ENCODE peak calls at places on chromosomes 6 and 20, in six cellular contexts. K is CD8-positive, alpha-beta T cell; Q is brain microvascular endothelial cell; F is PC-9; Y is DND-41; L is tibial nerve. M is an unnamed sample.

GRCh38 chr20:35663516-35663812 is 1.2 kb downstream of the CPNE1 start:
- DNase-seq in Q (peak; percentile 11), K (no peak), F (no peak), Y (no peak), L (no peak), M (no peak)

GRCh38 chr6:82773061-82773717 is 292.5 kb downstream of the UBE3D start:
- DNase-seq in F (no peak), Y (no peak), L (no peak), K (no peak), Q (no peak), M (no peak)

GRCh38 chr6:128463942-128464341 is 56.5 kb downstream of the PTPRK start:
- DNase-seq in F (peak; percentile 76), Q (peak; percentile 13), K (no peak), L (no peak), Y (no peak), M (no peak)

GRCh38 chr6:72411872-72412708 is 209.8 kb upstream of the KCNQ5 start:
- DNase-seq in Q (peak; percentile 74), Y (peak; percentile 81), F (peak; percentile 42), L (peak; percentile 61), K (peak; percentile 61), M (peak; percentile 71)

GRCh38 chr20:40797425-40797824 is 108.4 kb upstream of the MAFB start:
- DNase-seq in Q (no peak), L (no peak), F (no peak), Y (peak; percentile 50), K (no peak), M (no peak)

GRCh38 chr6:137277971-137278602 is 58.9 kb upstream of the IFNGR1 start:
- DNase-seq in L (no peak), K (no peak), F (peak; percentile 88), Y (no peak), Q (peak; percentile 90), M (no peak)

GRCh38 chr6:125346143-125346925 is 44.6 kb upstream of the HDDC2 start:
- DNase-seq in L (no peak), K (no peak), F (no peak), Q (peak; percentile 43), Y (no peak), M (no peak)

GRCh38 chr20:41411458-41411857 is 44.8 kb upstream of the EMILIN3 start:
- DNase-seq in L (no peak), Q (no peak), K (no peak), F (no peak), Y (no peak), M (no peak)

GRCh38 chr6:158924499-158925455 is 75.2 kb downstream of the RSPH3 start:
- DNase-seq in Q (no peak), K (no peak), Y (no peak), F (no peak), L (no peak), M (no peak)

GRCh38 chr6:79630883-79631799 is at the start of gene SH3BGRL2:
- DNase-seq in Y (no peak), L (peak; percentile 30), K (no peak), F (peak; percentile 37), Q (peak; percentile 67), M (peak; percentile 80)

GRCh38 chr6:144659202-144659731 is 374.1 kb downstream of the UTRN start:
- DNase-seq in F (no peak), K (no peak), L (no peak), Q (peak; percentile 58), Y (peak; percentile 48), M (no peak)

GRCh38 chr6:57089265-57089664 is 723 bp upstream of the ZNF451 start:
- DNase-seq in K (no peak), Y (no peak), Q (no peak), F (no peak), L (no peak), M (no peak)

GRCh38 chr20:57092112-57092899 is 174.1 kb downstream of the BMP7 start:
- DNase-seq in F (peak; percentile 55), Y (peak; percentile 69), L (peak; percentile 39), K (peak; percentile 24), Q (peak; percentile 32), M (peak; percentile 53)

GRCh38 chr20:6178537-6178936 is 55.7 kb upstream of the FERMT1 start:
- DNase-seq in F (no peak), Y (no peak), L (no peak), Q (peak; percentile 52), K (no peak), M (no peak)

GRCh38 chr6:121437861-121438651 is 2.6 kb downstream of the GJA1 start:
- DNase-seq in K (no peak), Y (no peak), L (peak; percentile 23), F (no peak), Q (peak; percentile 60), M (peak; percentile 35)

DNA sequence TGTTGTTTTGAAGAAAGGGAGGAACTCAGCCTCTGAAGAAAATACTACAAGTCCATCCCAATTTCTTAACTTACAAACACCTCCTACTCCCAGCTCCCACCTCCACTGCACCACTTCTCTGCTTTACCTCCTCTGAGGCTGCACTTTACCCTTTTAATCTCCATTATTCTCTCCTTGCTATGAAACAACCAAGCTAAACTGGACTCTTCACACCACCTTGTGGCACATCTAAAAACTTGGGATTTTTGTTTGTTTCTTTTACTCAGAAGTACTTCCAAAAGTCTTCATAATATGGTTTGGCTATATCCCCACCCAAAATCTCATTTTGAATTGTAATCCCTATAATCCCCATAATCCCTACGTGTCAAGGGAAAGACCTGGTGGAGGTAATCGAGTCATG is 142.2 kb downstream of the MOXD1 start:
- DNase-seq in F (peak; percentile 28), L (no peak), Y (no peak), K (no peak), Q (peak; percentile 40), M (no peak)
- TF ChIP-seq CTCF in F (peak; percentile 67), L (no peak), Y (no peak), K (no peak), Q (peak; percentile 51), M (no peak)

GRCh38 chr6:14732226-14732844 is 513.5 kb upstream of the JARID2 start:
- DNase-seq in L (no peak), Y (no peak), F (no peak), Q (no peak), K (no peak), M (no peak)
- H3K27ac ChIP-seq in L (no peak overlapping the region), Y (no peak overlapping the region), F (peak overlapping the region; percentile 99), Q (peak overlapping the region; percentile 83), K (no peak overlapping the region), M (no peak overlapping the region)

DNA sequence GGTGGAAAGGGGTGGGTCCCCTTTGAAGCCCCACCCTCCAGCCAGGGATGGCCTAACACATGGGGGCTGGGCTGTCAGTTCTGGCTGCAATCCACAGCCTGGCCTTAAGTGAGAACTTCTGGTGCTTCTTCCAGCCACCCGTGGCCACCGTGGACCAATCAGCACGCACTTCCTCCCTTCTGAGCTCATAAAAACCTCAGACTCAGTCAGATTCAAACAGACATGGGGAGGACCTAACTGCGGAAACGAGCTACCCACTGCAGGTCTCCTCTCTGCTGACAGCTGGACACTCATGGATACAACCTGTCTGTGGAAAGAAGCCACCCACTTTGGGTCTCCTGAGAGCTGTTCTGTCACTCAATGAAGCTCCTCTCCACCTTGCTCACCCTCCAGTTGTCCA is 20.4 kb upstream of the ZNF391 start:
- DNase-seq in F (no peak), Q (no peak), L (no peak), K (no peak), Y (no peak), M (no peak)
- H3K36me3 ChIP-seq in F (no peaks in the 10 kb centered on the region), Q (no peaks in the 10 kb centered on the region), L (no peaks in the 10 kb centered on the region), K (peaks cover 4% of the 10 kb centered on the region), Y (no peaks in the 10 kb centered on the region), M (no peaks in the 10 kb centered on the region)

GRCh38 chr6:6915219-6915618 is 192.5 kb upstream of the RREB1 start:
- DNase-seq in F (no peak), Q (no peak), Y (no peak), K (no peak), L (no peak), M (no peak)

GRCh38 chr6:6916598-6916997 is 191.2 kb upstream of the RREB1 start:
- DNase-seq in F (no peak), L (no peak), K (no peak), Y (no peak), Q (no peak), M (no peak)

GRCh38 chr6:6913346-6913745 is 194.4 kb upstream of the RREB1 start:
- DNase-seq in Y (no peak), K (no peak), L (no peak), Q (no peak), F (no peak), M (no peak)

GRCh38 chr6:6918216-6918983 is 189.4 kb upstream of the RREB1 start:
- DNase-seq in L (no peak), F (peak; percentile 41), Y (peak; percentile 56), K (no peak), Q (peak; percentile 45), M (no peak)

GRCh38 chr6:6915813-6916547 is 191.8 kb upstream of the RREB1 start:
- DNase-seq in Q (no peak), F (no peak), K (no peak), Y (no peak), L (peak; percentile 35), M (peak; percentile 60)
- TF ChIP-seq CTCF in Q (no peak), F (no peak), K (no peak), Y (no peak), L (no peak), M (no peak)

GRCh38 chr6:2902470-2902762 is 693 bp downstream of the SERPINB9 start:
- DNase-seq in K (no peak), Y (no peak), F (no peak), Q (no peak), L (no peak), M (peak; percentile 44)
- H3K27ac ChIP-seq in K (peak overlapping the region; percentile 82), Y (no peak overlapping the region), F (no peak overlapping the region), Q (no peak overlapping the region), L (peak overlapping the region; percentile 66), M (peak overlapping the region; percentile 97)

GRCh38 chr20:18537651-18538050 is 29.6 kb upstream of the SMIM26 start:
- DNase-seq in F (no peak), Q (no peak), K (no peak), Y (no peak), L (no peak), M (no peak)
- H3K36me3 ChIP-seq in F (peaks cover 33% of the 10 kb centered on the region), Q (peaks cover 39% of the 10 kb centered on the region), K (peaks cover 37% of the 10 kb centered on the region), Y (peaks cover 79% of the 10 kb centered on the region), L (no peaks in the 10 kb centered on the region), M (peaks cover 35% of the 10 kb centered on the region)

DNA sequence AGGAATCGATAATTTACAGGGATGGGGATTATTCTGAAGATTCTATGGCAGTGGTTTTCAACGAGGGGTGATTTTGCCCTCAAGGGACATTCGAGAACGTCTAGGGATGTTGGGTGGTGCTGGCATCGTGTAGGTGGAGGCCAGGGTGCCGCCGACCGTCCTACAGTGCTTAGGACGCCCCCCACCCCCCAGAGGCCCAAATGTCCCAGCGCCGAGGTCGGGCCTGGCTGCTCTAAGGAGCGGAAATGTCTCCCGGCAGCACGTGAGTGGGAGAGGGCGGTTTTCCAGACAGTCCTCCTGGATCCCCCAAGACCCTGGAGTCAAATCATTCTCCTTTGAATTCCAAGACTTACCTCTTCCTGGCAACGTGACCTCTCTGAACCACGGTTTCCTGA is 101.9 kb downstream of the CDH4 start:
- DNase-seq in K (no peak), F (no peak), Y (no peak), L (no peak), Q (no peak), M (no peak)
- TF ChIP-seq CTCF in K (no peak), F (no peak), Y (no peak), L (no peak), Q (no peak), M (no peak)

DNA sequence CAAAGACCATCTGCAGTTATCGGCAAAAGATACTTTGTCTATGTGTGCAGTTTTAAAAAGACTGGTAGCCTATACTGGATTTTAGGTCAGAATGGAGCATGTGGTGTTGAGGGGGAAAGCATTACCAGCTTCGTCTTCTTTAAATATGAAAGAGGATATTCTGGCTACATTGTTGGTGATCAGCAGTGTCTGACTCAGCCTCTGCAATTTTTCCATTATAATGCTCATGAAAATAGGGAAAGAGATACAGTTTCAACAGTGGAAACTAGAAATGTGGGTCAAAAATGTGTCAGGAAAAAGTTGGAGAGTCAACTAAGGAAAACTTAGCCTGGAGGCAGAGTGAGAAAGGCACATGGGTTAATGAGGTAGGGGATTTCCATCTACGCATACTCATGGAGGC is 45.2 kb downstream of the HDGFL1 start:
- DNase-seq in F (no peak), Y (no peak), L (no peak), Q (no peak), K (no peak), M (no peak)
- H3K27ac ChIP-seq in F (no peak overlapping the region), Y (no peak overlapping the region), L (no peak overlapping the region), Q (no peak overlapping the region), K (no peak overlapping the region), M (no peak overlapping the region)